ENCODE peak calls at places on chromosomes 2 and 18, in ten cellular contexts. T is astrocyte, L is mesenchymal stem cell, B is H1, C is PC-9, J is fibroblast of lung, Z is GM23248, Y is OCI-LY7, V is neural progenitor cell, U is keratinocyte. I is an unnamed sample.

GRCh38 chr2:75526842-75527241 is 33.9 kb downstream of the EVA1A start:
- DNase-seq in Y (no peak), C (no peak), B (no peak), J (no peak), T (no peak), L (no peak), U (no peak), V (no peak), Z (no peak), I (no peak)

GRCh38 chr18:79965119-79965902 is 868 bp downstream of the HSBP1L1 start:
- DNase-seq in T (peak; percentile 71), Z (peak; percentile 82), V (no peak), J (peak; percentile 77), C (peak; percentile 84), Y (no peak), B (no peak), U (no peak), L (peak; percentile 94), I (peak; percentile 66)

GRCh38 chr2:85323351-85323987 is 4.3 kb downstream of the TGOLN2 start:
- DNase-seq in Z (peak; percentile 11), J (no peak), B (no peak), C (no peak), V (no peak), L (no peak), Y (no peak), U (no peak), T (no peak), I (no peak)

GRCh38 chr2:239087041-239087710 is 239.3 kb downstream of the TWIST2 start:
- DNase-seq in L (peak; percentile 14), U (peak; percentile 15), V (no peak), Y (no peak), C (no peak), T (peak; percentile 23), B (no peak), J (peak; percentile 48), Z (peak; percentile 7), I (no peak)

GRCh38 chr2:128640847-128641360 is 322.2 kb upstream of the HS6ST1 start:
- DNase-seq in V (no peak), Y (no peak), J (no peak), B (no peak), L (no peak), Z (no peak), C (no peak), T (no peak), U (no peak), I (no peak)

GRCh38 chr2:143463717-143464116 is 334.5 kb downstream of the ARHGAP15 start:
- DNase-seq in C (no peak), U (no peak), B (no peak), V (no peak), Z (no peak), J (no peak), Y (no peak), T (no peak), L (no peak), I (no peak)

GRCh38 chr2:133433455-133434451 is 134.5 kb downstream of the NCKAP5 start:
- DNase-seq in B (no peak), Z (no peak), C (no peak), J (peak; percentile 67), L (no peak), V (no peak), U (no peak), Y (no peak), T (peak; percentile 49), I (no peak)

GRCh38 chr2:239828192-239828972 is 196.8 kb downstream of the NDUFA10 start:
- DNase-seq in B (no peak), T (no peak), U (no peak), V (no peak), Y (no peak), J (no peak), Z (no peak), C (no peak), L (no peak), I (no peak)

GRCh38 chr2:20523053-20523452 is 76.2 kb downstream of the RHOB start:
- DNase-seq in Y (no peak), J (no peak), B (no peak), L (no peak), U (no peak), T (no peak), V (no peak), Z (no peak), C (no peak), I (no peak)

GRCh38 chr2:20525041-20526035 is 78.5 kb downstream of the RHOB start:
- DNase-seq in Z (peak; percentile 89), Y (no peak), U (no peak), B (no peak), J (peak; percentile 46), T (peak; percentile 32), V (no peak), C (peak; percentile 94), L (peak; percentile 89), I (peak; percentile 50)

GRCh38 chr2:20523798-20524197 is 76.9 kb downstream of the RHOB start:
- DNase-seq in Y (no peak), Z (no peak), L (no peak), B (no peak), V (no peak), J (no peak), U (no peak), C (no peak), T (no peak), I (no peak)

GRCh38 chr2:20526146-20526545 is 79.3 kb downstream of the RHOB start:
- DNase-seq in J (peak; percentile 31), Y (no peak), C (peak; percentile 15), T (no peak), B (no peak), Z (no peak), U (no peak), V (no peak), L (peak; percentile 39), I (no peak)

GRCh38 chr2:20524412-20525040 is 77.7 kb downstream of the RHOB start:
- DNase-seq in V (peak; percentile 48), L (no peak), C (no peak), B (no peak), T (no peak), J (no peak), Y (peak; percentile 65), Z (no peak), U (no peak), I (peak; percentile 78)
- H3K4me2 ChIP-seq in V (peak overlapping the region; percentile 63), L (no peak overlapping the region), C (peak overlapping the region; percentile 67), B (no peak overlapping the region), T (no peak overlapping the region), J (no peak overlapping the region), Y (peak overlapping the region; percentile 18), Z (no peak overlapping the region), U (no peak overlapping the region), I (no peak overlapping the region)

GRCh38 chr18:55268146-55268545 is 308.9 kb upstream of the CCDC68 start:
- DNase-seq in Y (peak; percentile 37), C (no peak), V (no peak), L (peak; percentile 34), Z (no peak), J (peak; percentile 67), T (peak; percentile 63), B (no peak), U (no peak), I (no peak)
- H3K4me2 ChIP-seq in Y (peak overlapping the region; percentile 38), C (no peak overlapping the region), V (no peak overlapping the region), L (no peak overlapping the region), Z (no peak overlapping the region), J (no peak overlapping the region), T (no peak overlapping the region), B (no peak overlapping the region), U (no peak overlapping the region), I (no peak overlapping the region)

DNA sequence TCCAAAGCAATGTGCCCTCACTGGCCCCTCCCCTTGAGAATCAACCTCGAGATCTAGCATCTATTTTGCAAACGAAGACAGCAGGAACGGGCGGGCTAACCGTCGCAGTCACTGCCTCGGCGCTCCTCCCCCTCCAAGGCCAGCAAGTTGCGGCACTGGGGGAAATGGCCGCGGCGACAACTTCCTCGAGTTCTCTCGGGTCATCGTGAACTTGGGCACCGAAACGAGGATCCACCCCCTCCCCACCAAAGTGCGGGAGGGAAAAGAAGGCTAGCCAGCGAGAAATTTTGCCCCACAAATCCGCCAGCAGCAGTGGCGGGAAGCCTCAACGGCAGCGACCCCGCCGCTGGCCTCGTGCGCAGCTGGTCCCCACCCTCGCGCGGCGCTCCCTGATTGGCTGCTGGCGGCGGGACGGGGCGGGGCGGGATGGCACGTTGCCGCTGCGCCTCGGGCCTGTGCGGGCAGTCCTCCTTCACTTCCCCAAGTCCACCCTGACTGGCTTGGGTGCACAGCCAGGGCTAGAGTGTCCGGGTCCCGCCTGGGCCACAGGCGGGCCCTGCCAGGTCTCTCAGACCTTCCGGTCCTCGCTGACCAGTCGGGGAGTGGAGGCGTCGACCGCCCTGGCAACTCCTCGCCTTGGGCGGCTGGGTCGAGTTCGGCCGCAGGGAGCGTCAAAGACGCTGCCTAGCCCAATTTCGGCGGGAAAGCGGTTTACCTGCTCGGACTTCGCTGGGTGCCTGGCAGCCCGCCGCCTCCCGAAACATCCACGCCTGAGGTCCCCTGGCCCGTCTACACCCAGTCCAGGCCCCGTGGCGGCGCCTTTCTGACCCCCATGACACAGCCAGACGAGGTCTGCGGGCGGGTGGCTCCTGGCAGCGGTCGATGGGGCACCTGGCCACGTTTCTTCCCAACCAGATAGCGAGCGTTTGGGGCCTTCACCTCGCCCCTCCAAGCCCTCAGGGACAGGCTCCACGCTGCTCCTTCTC is at the start of gene BOLL:
- DNase-seq in Z (no peak), L (no peak), U (no peak), J (no peak), Y (no peak), T (no peak), C (no peak), B (no peak), V (no peak), I (no peak)
- H3K4me2 ChIP-seq in Z (peak within 1 kb of the TSS; percentile 73), L (no peak within 1 kb of the TSS), U (no peak within 1 kb of the TSS), J (peak within 1 kb of the TSS; percentile 80), Y (no peak within 1 kb of the TSS), T (peak within 1 kb of the TSS; percentile 83), C (no peak within 1 kb of the TSS), B (peak within 1 kb of the TSS; percentile 71), V (peak within 1 kb of the TSS; percentile 81), I (no peak within 1 kb of the TSS)

GRCh38 chr2:15556311-15556930 is 4.7 kb downstream of the NBAS start:
- DNase-seq in Z (no peak), B (no peak), T (no peak), C (no peak), U (no peak), L (no peak), V (no peak), J (no peak), Y (no peak), I (no peak)

GRCh38 chr2:15553519-15553918 is 7.6 kb downstream of the NBAS start:
- DNase-seq in Z (no peak), U (no peak), T (no peak), L (no peak), B (no peak), V (no peak), J (no peak), Y (no peak), C (no peak), I (no peak)

GRCh38 chr2:15554525-15555218 is 6.5 kb downstream of the NBAS start:
- DNase-seq in C (no peak), Y (no peak), L (no peak), T (no peak), U (no peak), Z (peak; percentile 16), V (no peak), B (no peak), J (no peak), I (no peak)

GRCh38 chr2:15555839-15556238 is 5.3 kb downstream of the NBAS start:
- DNase-seq in U (no peak), Y (no peak), B (no peak), C (no peak), Z (no peak), J (no peak), T (no peak), L (no peak), V (no peak), I (no peak)

DNA sequence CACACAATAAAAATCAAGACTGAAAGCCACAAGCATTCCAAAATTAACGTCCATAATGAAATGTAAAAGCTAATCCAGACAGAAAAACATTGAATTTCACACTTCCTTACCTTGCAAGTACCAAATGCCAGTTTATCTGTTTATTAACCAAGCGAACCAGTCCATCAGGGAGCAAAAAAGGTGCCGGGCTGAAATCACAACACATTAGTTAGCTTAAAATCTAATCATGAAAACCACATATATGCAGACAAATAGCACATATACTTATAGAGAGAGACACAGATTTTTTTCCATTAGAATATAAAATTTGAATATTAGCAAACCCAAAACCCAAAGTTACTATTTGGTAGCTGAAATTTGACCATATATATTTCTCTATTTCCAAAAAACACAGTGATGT is 7.2 kb downstream of the NBAS start:
- DNase-seq in B (no peak), Z (no peak), C (no peak), Y (no peak), L (no peak), T (no peak), V (no peak), J (no peak), U (no peak), I (no peak)
- H3K4me2 ChIP-seq in B (no peak overlapping the region), Z (no peak overlapping the region), C (no peak overlapping the region), Y (no peak overlapping the region), L (no peak overlapping the region), T (no peak overlapping the region), V (no peak overlapping the region), J (no peak overlapping the region), U (no peak overlapping the region), I (no peak overlapping the region)

I was measured in mesendoderm.